ENCODE peak calls at places on chromosomes 6 and 20, in four cellular contexts. Q, K, P and B are unnamed samples.
A peak's percentile ranks its signal among the peaks of the same experiment; 100 is the strongest.

GRCh38 chr6:169224185-169224695 is 29.4 kb downstream of the THBS2 start:
- DNase-seq in P (no peak), Q (no peak), K (no peak), B (no peak)

GRCh38 chr20:42027746-42028268 is 409.6 kb upstream of the CHD6 start:
- DNase-seq in K (no peak), P (no peak), Q (no peak), B (no peak)

GRCh38 chr6:39904946-39905639 is 29.2 kb downstream of the MOCS1 start:
- DNase-seq in K (no peak), P (no peak), Q (no peak), B (no peak)

GRCh38 chr20:2653511-2654383 is 1.3 kb downstream of the NOP56 start:
- DNase-seq in K (no peak), P (no peak), Q (no peak), B (no peak)

GRCh38 chr20:54199721-54200176 is 8.1 kb upstream of the PFDN4 start:
- DNase-seq in K (no peak), Q (peak; percentile 57), P (peak; percentile 22), B (peak; percentile 30)

GRCh38 chr6:17584241-17584803 is 15.8 kb upstream of the FAM8A1 start:
- DNase-seq in Q (peak; percentile 59), P (peak; percentile 62), K (peak; percentile 65), B (no peak)

GRCh38 chr6:448296-449056 is 56.9 kb downstream of the IRF4 start:
- DNase-seq in P (no peak), Q (no peak), K (no peak), B (no peak)

GRCh38 chr6:165854061-165854862 is 191.2 kb upstream of the PDE10A start:
- DNase-seq in Q (no peak), P (no peak), K (no peak), B (no peak)

GRCh38 chr20:47314647-47315338 is 41.7 kb downstream of the ZMYND8 start:
- DNase-seq in Q (no peak), P (no peak), K (no peak), B (no peak)

GRCh38 chr6:20402181-20403079 is 751 bp downstream of the E2F3 start:
- DNase-seq in Q (no peak), P (peak; percentile 46), K (no peak), B (no peak)

GRCh38 chr20:3768342-3769130 is 983 bp upstream of the ADISSP start:
- DNase-seq in P (peak; percentile 86), K (no peak), Q (peak; percentile 79), B (peak; percentile 73)

GRCh38 chr6:41170547-41171160 is 7.7 kb upstream of the TREM2 start:
- DNase-seq in K (no peak), Q (no peak), P (no peak), B (no peak)

GRCh38 chr6:2132911-2133310 is 112.5 kb downstream of the GMDS start:
- DNase-seq in K (no peak), Q (no peak), P (no peak), B (no peak)

GRCh38 chr20:10634683-10635411 is 39.0 kb downstream of the JAG1 start:
- DNase-seq in Q (no peak), P (no peak), K (no peak), B (no peak)

GRCh38 chr6:168384045-168385038 is 56.6 kb upstream of the SMOC2 start:
- DNase-seq in P (no peak), Q (no peak), K (no peak), B (no peak)

GRCh38 chr6:111484655-111484974 is 1.6 kb upstream of the REV3L start:
- DNase-seq in Q (no peak), K (no peak), P (no peak), B (no peak)

GRCh38 chr6:5997420-5998093 is 9.2 kb downstream of the NRN1 start:
- DNase-seq in P (no peak), K (no peak), Q (peak; percentile 55), B (no peak)

GRCh38 chr6:75204222-75204958 is 1.5 kb downstream of the COL12A1 start:
- DNase-seq in P (peak; percentile 3), K (no peak), Q (peak; percentile 42), B (no peak)

GRCh38 chr6:131600696-131601095 is 27.3 kb downstream of the MED23 start:
- DNase-seq in Q (no peak), K (no peak), P (no peak), B (no peak)

GRCh38 chr20:54377992-54378773 is 97.2 kb upstream of the DOK5 start:
- DNase-seq in P (no peak), Q (no peak), K (no peak), B (no peak)

GRCh38 chr6:1091905-1092304 is 220.0 kb upstream of the FOXQ1 start:
- DNase-seq in P (no peak), Q (no peak), K (no peak), B (no peak)

GRCh38 chr20:63218701-63219446 is 2.9 kb upstream of the YTHDF1 start:
- DNase-seq in K (no peak), Q (no peak), P (no peak), B (no peak)

GRCh38 chr20:25750765-25751696 is 54.4 kb upstream of the ZNF337 start:
- DNase-seq in Q (peak; percentile 78), K (no peak), P (no peak), B (no peak)

GRCh38 chr6:164039954-164040375 is 625.4 kb downstream of the QKI start:
- DNase-seq in K (no peak), P (no peak), Q (no peak), B (no peak)

GRCh38 chr6:33249732-33250625 is 21.7 kb downstream of the VPS52 start:
- DNase-seq in K (no peak), P (no peak), Q (no peak), B (no peak)

GRCh38 chr20:59873409-59873808 is 60.0 kb downstream of the SYCP2 start:
- DNase-seq in K (no peak), Q (no peak), P (no peak), B (no peak)

GRCh38 chr6:111024661-111025060 is 42.8 kb downstream of the RPF2 start:
- DNase-seq in P (no peak), K (no peak), Q (no peak), B (no peak)

GRCh38 chr20:20079102-20079784 is 26.9 kb downstream of the CFAP61 start:
- DNase-seq in K (no peak), P (peak; percentile 5), Q (no peak), B (no peak)

GRCh38 chr6:26251354-26252081 is 113.5 kb upstream of the BTN3A2 start:
- DNase-seq in K (no peak), P (peak; percentile 78), Q (peak; percentile 76), B (no peak)

GRCh38 chr6:70314240-70314639 is 11.4 kb upstream of the COL9A1 start:
- DNase-seq in P (no peak), K (no peak), Q (no peak), B (no peak)

GRCh38 chr20:18628330-18628941 is 40.6 kb downstream of the DTD1 start:
- DNase-seq in K (no peak), P (peak; percentile 9), Q (no peak), B (no peak)

GRCh38 chr6:151490996-151491395 is 2.8 kb upstream of the CCDC170 start:
- DNase-seq in K (no peak), P (no peak), Q (no peak), B (no peak)

GRCh38 chr6:26576929-26577719 is 19.6 kb upstream of the ABT1 start:
- DNase-seq in K (no peak), Q (no peak), P (no peak), B (no peak)